ENCODE peak calls at places on chromosome 16, in eight cellular contexts. R, E, C, F, M, X, I and O are unnamed samples.

GRCh38 chr16:3841729-3842508 is 38.6 kb downstream of the CREBBP start:
- DNase-seq in R (no peak), E (no peak), C (no peak), F (no peak), M (no peak), X (no peak), I (no peak), O (no peak)

GRCh38 chr16:86353185-86353584 is 157.1 kb upstream of the FOXF1 start:
- DNase-seq in R (no peak), E (no peak), C (no peak), F (no peak), M (no peak), X (no peak), I (no peak), O (no peak)

GRCh38 chr16:2121853-2122252 is 13.8 kb downstream of the PKD1 start:
- DNase-seq in R (peak; percentile 53), E (no peak), C (no peak), F (no peak), M (no peak), X (peak; percentile 86), I (no peak), O (peak; percentile 62)

GRCh38 chr16:75868636-75869389 is 142.5 kb upstream of the CPHXL start:
- DNase-seq in R (no peak), E (no peak), C (no peak), F (no peak), M (no peak), X (no peak), I (no peak), O (no peak)

GRCh38 chr16:48963901-48964615 is 317.6 kb downstream of the CBLN1 start:
- DNase-seq in R (no peak), E (no peak), C (no peak), F (no peak), M (no peak), X (no peak), I (no peak), O (no peak)

GRCh38 chr16:22267764-22268163 is 29.4 kb upstream of the POLR3E start:
- DNase-seq in R (no peak), E (no peak), C (no peak), F (no peak), M (no peak), X (peak; percentile 70), I (no peak), O (no peak)

GRCh38 chr16:27862953-27863352 is 200.6 kb downstream of the GSG1L start:
- DNase-seq in R (no peak), E (no peak), C (no peak), F (no peak), M (no peak), X (no peak), I (no peak), O (no peak)

GRCh38 chr16:86848821-86849220 is 270.5 kb downstream of the FOXL1 start:
- DNase-seq in R (no peak), E (no peak), C (no peak), F (no peak), M (no peak), X (no peak), I (no peak), O (no peak)

GRCh38 chr16:80058236-80058635 is 457.7 kb upstream of the MAF start:
- DNase-seq in R (peak; percentile 86), E (no peak), C (no peak), F (peak; percentile 44), M (peak; percentile 79), X (peak; percentile 78), I (no peak), O (peak; percentile 55)

GRCh38 chr16:21708533-21709115 is 44.9 kb downstream of the OTOA start:
- DNase-seq in R (peak; percentile 73), E (peak; percentile 91), C (peak; percentile 81), F (peak; percentile 83), M (peak; percentile 24), X (peak; percentile 56), I (peak; percentile 74), O (peak; percentile 35)

GRCh38 chr16:50366126-50366525 is 2.7 kb downstream of the BRD7 start:
- DNase-seq in R (no peak), E (no peak), C (no peak), F (no peak), M (no peak), X (no peak), I (no peak), O (no peak)

GRCh38 chr16:21076186-21076883 is 74.3 kb downstream of the DNAH3 start:
- DNase-seq in R (no peak), E (no peak), C (no peak), F (no peak), M (no peak), X (no peak), I (peak; percentile 37), O (no peak)

GRCh38 chr16:4392382-4393242 is 21.0 kb downstream of the VASN start:
- DNase-seq in R (peak; percentile 84), E (peak; percentile 96), C (no peak), F (no peak), M (peak; percentile 89), X (peak; percentile 62), I (no peak), O (peak; percentile 27)

GRCh38 chr16:3578610-3579551 is 1.7 kb upstream of the NLRC3 start:
- DNase-seq in R (no peak), E (peak; percentile 39), C (peak; percentile 59), F (peak; percentile 9), M (no peak), X (peak; percentile 48), I (no peak), O (no peak)

GRCh38 chr16:27849621-27850020 is 213.9 kb downstream of the GSG1L start:
- DNase-seq in R (no peak), E (no peak), C (no peak), F (no peak), M (no peak), X (no peak), I (no peak), O (no peak)

GRCh38 chr16:24957887-24958286 is 57.3 kb downstream of the ARHGAP17 start:
- DNase-seq in R (no peak), E (peak; percentile 17), C (no peak), F (no peak), M (no peak), X (no peak), I (no peak), O (no peak)

GRCh38 chr16:17529982-17530760 is 59.4 kb upstream of the XYLT1 start:
- DNase-seq in R (no peak), E (no peak), C (peak; percentile 1), F (no peak), M (no peak), X (no peak), I (no peak), O (no peak)

GRCh38 chr16:47276522-47276921 is 132.8 kb upstream of the NETO2 start:
- DNase-seq in R (no peak), E (no peak), C (no peak), F (no peak), M (no peak), X (no peak), I (no peak), O (no peak)

GRCh38 chr16:77062878-77063566 is 128.0 kb upstream of the MON1B start:
- DNase-seq in R (no peak), E (peak; percentile 14), C (no peak), F (no peak), M (no peak), X (no peak), I (peak; percentile 14), O (no peak)

GRCh38 chr16:67444259-67445125 is 13.6 kb downstream of the HSD11B2 start:
- DNase-seq in R (no peak), E (peak; percentile 63), C (no peak), F (no peak), M (no peak), X (no peak), I (no peak), O (no peak)
- TF ChIP-seq CTCF in R (no peak), E (peak; percentile 67), C (no peak), F (no peak), M (no peak), X (no peak), I (no peak), O (no peak)

GRCh38 chr16:88941051-88941932 is 35.7 kb downstream of the CBFA2T3 start:
- DNase-seq in R (no peak), E (peak; percentile 44), C (no peak), F (peak; percentile 62), M (no peak), X (no peak), I (no peak), O (peak; percentile 66)
- H3K27me3 ChIP-seq in R (no peaks in the 10 kb centered on the region), E (peaks cover 27% of the 10 kb centered on the region), C (peaks cover 28% of the 10 kb centered on the region), F (no peaks in the 10 kb centered on the region), M (peaks cover 10% of the 10 kb centered on the region), X (peaks cover 34% of the 10 kb centered on the region), I (peaks cover 40% of the 10 kb centered on the region), O (peaks cover 62% of the 10 kb centered on the region)

GRCh38 chr16:65226077-65226476 is 104.2 kb upstream of the CDH11 start:
- DNase-seq in R (no peak), E (peak; percentile 11), C (no peak), F (no peak), M (no peak), X (no peak), I (no peak), O (no peak)
- H3K4me3 ChIP-seq in R (no peak overlapping the region), E (no peak overlapping the region), C (no peak overlapping the region), F (no peak overlapping the region), M (no peak overlapping the region), X (no peak overlapping the region), I (no peak overlapping the region), O (no peak overlapping the region)

GRCh38 chr16:29699324-29700219 is 20.6 kb downstream of the QPRT start:
- DNase-seq in R (no peak), E (no peak), C (no peak), F (no peak), M (no peak), X (no peak), I (no peak), O (no peak)

GRCh38 chr16:29702307-29702706 is 23.3 kb downstream of the QPRT start:
- DNase-seq in R (no peak), E (no peak), C (peak; percentile 15), F (no peak), M (no peak), X (no peak), I (no peak), O (no peak)

GRCh38 chr16:29701214-29701555 is 22.2 kb downstream of the QPRT start:
- DNase-seq in R (no peak), E (no peak), C (no peak), F (no peak), M (no peak), X (no peak), I (no peak), O (no peak)

GRCh38 chr16:29698484-29699323 is 19.7 kb downstream of the QPRT start:
- DNase-seq in R (no peak), E (peak; percentile 66), C (no peak), F (no peak), M (no peak), X (no peak), I (no peak), O (no peak)

DNA sequence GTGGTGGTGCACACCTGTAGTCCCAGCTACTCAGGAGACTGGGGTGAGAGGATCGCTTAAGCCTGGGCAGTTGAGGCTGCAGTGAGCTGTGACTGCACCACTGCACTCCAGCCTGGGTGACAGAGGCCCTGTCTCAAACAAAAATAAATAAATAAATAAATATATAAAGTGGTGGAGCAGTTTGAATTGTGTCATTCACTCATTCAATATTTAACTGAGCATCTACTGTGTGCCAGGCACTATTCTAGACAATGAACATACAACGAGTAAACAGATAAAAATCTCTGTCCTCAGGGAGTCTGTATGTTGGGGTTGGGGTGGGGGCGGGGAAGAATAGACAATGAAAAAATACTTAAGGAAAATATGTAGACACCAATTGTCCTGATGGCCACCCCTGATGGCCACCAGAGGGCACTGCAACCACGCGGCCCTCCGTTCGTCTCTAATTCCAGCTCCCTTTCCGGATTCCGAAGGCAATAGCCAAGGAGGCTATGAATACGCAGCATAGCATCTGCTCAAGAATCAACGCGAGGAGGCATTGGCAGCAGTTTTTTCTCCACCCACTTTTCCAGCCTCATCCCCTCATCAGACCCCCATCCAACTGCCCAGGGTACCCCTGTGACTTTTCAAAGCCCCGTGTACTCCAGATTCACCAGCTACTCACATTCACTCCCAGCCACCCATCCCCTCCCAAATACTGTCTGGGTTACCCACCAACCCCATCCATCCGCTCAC is 21.4 kb downstream of the QPRT start:
- DNase-seq in R (peak; percentile 73), E (peak; percentile 93), C (peak; percentile 65), F (peak; percentile 80), M (peak; percentile 55), X (peak; percentile 86), I (peak; percentile 92), O (peak; percentile 75)
- TF ChIP-seq CTCF in R (peak; percentile 81), E (peak; percentile 96), C (peak; percentile 90), F (peak; percentile 88), M (peak; percentile 60), X (peak; percentile 91), I (peak; percentile 82), O (peak; percentile 94)